ENCODE peak calls at places on chromosomes 1 and 21, in four cellular contexts. S is HCEC 1CT; F is activated CD4-positive, CD25-positive, alpha-beta regulatory T cell; Q is GM04504. Y is an unnamed sample.

GRCh38 chr1:99766378-99766800 is at the start of gene FRRS1:
- DNase-seq in F (no peak), S (peak), Q (peak), Y (peak)

GRCh38 chr1:69700770-69701169 is 133.0 kb downstream of the LRRC7 start:
- DNase-seq in F (no peak), S (no peak), Q (peak), Y (peak)

GRCh38 chr1:30617161-30617560 is 106.2 kb downstream of the MATN1 start:
- DNase-seq in Q (no peak), S (no peak), F (no peak), Y (no peak)

GRCh38 chr1:88920845-88921244 is 29.5 kb upstream of the GTF2B start:
- DNase-seq in S (no peak), F (no peak), Q (no peak), Y (no peak)

GRCh38 chr1:46199233-46199749 is 1.1 kb upstream of the POMGNT1 start:
- DNase-seq in Q (no peak), F (no peak), S (no peak), Y (peak)

GRCh38 chr1:196102826-196103225 is 505.4 kb downstream of the KCNT2 start:
- DNase-seq in S (no peak), Q (no peak), F (no peak), Y (no peak)

GRCh38 chr21:33478182-33478581 is 1.6 kb downstream of the TMEM50B start:
- DNase-seq in Q (no peak), S (no peak), F (no peak), Y (no peak)

GRCh38 chr1:41599912-41600311 is 115.4 kb upstream of the EDN2 start:
- DNase-seq in F (no peak), Q (no peak), S (peak), Y (peak)

GRCh38 chr1:147494998-147495580 is 46.2 kb upstream of the BCL9 start:
- DNase-seq in S (peak), Q (peak), F (peak), Y (peak)

GRCh38 chr21:27681038-27681437 is 714.1 kb upstream of the ADAMTS5 start:
- DNase-seq in S (peak), Q (no peak), F (no peak), Y (no peak)

GRCh38 chr1:228337711-228338520 is 68.7 kb downstream of the TRIM11 start:
- DNase-seq in S (no peak), F (no peak), Q (no peak), Y (no peak)

GRCh38 chr1:24830680-24831272 is 85.5 kb downstream of the CLIC4 start:
- DNase-seq in F (no peak), Q (peak), S (peak), Y (peak)

GRCh38 chr1:186875874-186876273 is 47.1 kb downstream of the PLA2G4A start:
- DNase-seq in F (no peak), Q (no peak), S (no peak), Y (no peak)

GRCh38 chr21:46183910-46184624 is at the start of gene SPATC1L:
- DNase-seq in S (peak), F (no peak), Q (peak), Y (no peak)

GRCh38 chr1:115877511-115877910 is 36.6 kb upstream of the NHLH2 start:
- DNase-seq in Q (no peak), S (peak), F (no peak), Y (no peak)

GRCh38 chr1:61742620-61743431 is 546 bp downstream of the PATJ start:
- DNase-seq in Q (no peak), S (peak), F (no peak), Y (peak)

GRCh38 chr1:145961109-145961424 is 3.2 kb upstream of the LIX1L start:
- DNase-seq in F (no peak), S (no peak), Q (no peak), Y (no peak)

GRCh38 chr1:59990470-59990869 is 63.9 kb upstream of the CYP2J2 start:
- DNase-seq in S (no peak), Q (no peak), F (no peak), Y (no peak)

Y was measured in RKO.